ENCODE peak calls at places on chromosome 20, in nine cellular contexts. E is esophagus squamous epithelium; C is T-helper 17 cell; Q is naive thymus-derived CD8-positive, alpha-beta T cell; A is central memory CD4-positive, alpha-beta T cell; K is glutamatergic neuron; J is skeletal muscle cell; R is activated CD8-positive, alpha-beta T cell treated with anti-CD3 and anti-CD28 coated beads, Interleukin-2, amount 10 ng/mL, durations not matched to agents 7 days and 5 days; N is ELF-1. F is an unnamed sample.

GRCh38 chr20:35903843-35904242 is 50.5 kb downstream of the SCAND1 start:
- DNase-seq in E (no peak), A (no peak), Q (no peak), N (no peak), J (no peak), K (no peak), R (no peak), C (no peak), F (no peak)

GRCh38 chr20:50112512-50113419 is at the start of gene UBE2V1:
- DNase-seq in A (peak), K (peak), C (peak), N (peak), J (peak), Q (peak), R (peak), E (peak), F (peak)

GRCh38 chr20:40583195-40583594 is 105.8 kb downstream of the MAFB start:
- DNase-seq in N (no peak), J (no peak), Q (no peak), E (no peak), R (no peak), A (no peak), C (no peak), K (no peak), F (no peak)

GRCh38 chr20:48760403-48760889 is 67.4 kb downstream of the PREX1 start:
- DNase-seq in C (peak), A (peak), Q (peak), E (no peak), R (peak), J (no peak), K (no peak), N (no peak), F (peak)

GRCh38 chr20:2693996-2694471 is 1.5 kb downstream of the EBF4 start:
- DNase-seq in C (no peak), E (no peak), J (no peak), K (no peak), R (no peak), A (no peak), N (peak), Q (no peak), F (no peak)

GRCh38 chr20:18662279-18662678 is 74.4 kb downstream of the DTD1 start:
- DNase-seq in R (no peak), Q (no peak), C (no peak), J (no peak), N (no peak), K (no peak), E (no peak), A (no peak), F (no peak)

GRCh38 chr20:14477125-14477524 is 139.7 kb upstream of the FLRT3 start:
- DNase-seq in E (no peak), K (no peak), R (no peak), C (no peak), A (no peak), N (no peak), J (peak), Q (no peak), F (no peak)

GRCh38 chr20:45896641-45897161 is 5.6 kb downstream of the CTSA start:
- DNase-seq in N (no peak), Q (no peak), R (no peak), C (no peak), J (no peak), E (no peak), K (no peak), A (no peak), F (no peak)

GRCh38 chr20:50290815-50291214 is 100.2 kb downstream of the CEBPB start:
- DNase-seq in K (no peak), J (no peak), E (no peak), A (no peak), Q (no peak), R (no peak), C (no peak), N (no peak), F (no peak)

GRCh38 chr20:10250902-10251301 is 32.3 kb downstream of the SNAP25 start:
- DNase-seq in R (no peak), A (no peak), K (no peak), Q (no peak), N (no peak), J (no peak), C (no peak), E (no peak), F (no peak)

F was measured in CD4-positive, CD25-positive, alpha-beta regulatory T cell.